ENCODE peak calls at places on chromosomes 3 and 15, in four cellular contexts. V is colonic mucosa; R is pancreas; Z is stimulated activated CD8-positive, alpha-beta memory T cell treated with anti-CD3 and anti-CD28 coated beads, Interleukin-15, amount 100 ng/mL, for 4 hours. W is an unnamed sample.

GRCh38 chr15:28100516-28101195 is 1.5 kb upstream of the OCA2 start:
- DNase-seq in Z (no peak), R (no peak), V (no peak), W (no peak)

GRCh38 chr15:70533931-70534742 is 229.2 kb downstream of the UACA start:
- DNase-seq in R (no peak), V (peak), Z (no peak), W (no peak)

GRCh38 chr15:63288778-63289378 is 11.5 kb downstream of the APH1B start:
- DNase-seq in Z (no peak), V (no peak), R (no peak), W (no peak)

GRCh38 chr3:170622369-170623159 is 36.7 kb upstream of the SLC7A14 start:
- DNase-seq in V (peak), R (no peak), Z (no peak), W (no peak)

GRCh38 chr3:174072675-174073074 is 675.1 kb downstream of the NLGN1 start:
- DNase-seq in Z (no peak), R (no peak), V (no peak), W (no peak)

GRCh38 chr3:46065294-46065705 is 38.0 kb upstream of the XCR1 start:
- DNase-seq in V (peak), R (no peak), Z (peak), W (peak)

GRCh38 chr3:77150028-77150427 is 110.1 kb downstream of the ROBO2 start:
- DNase-seq in R (no peak), V (no peak), Z (no peak), W (no peak)

GRCh38 chr3:48238506-48239085 is 2.3 kb upstream of the ZNF589 start:
- DNase-seq in Z (no peak), R (no peak), V (no peak), W (no peak)

GRCh38 chr3:129023909-129024308 is 22.8 kb downstream of the EFCC1 start:
- DNase-seq in Z (no peak), R (no peak), V (no peak), W (no peak)

GRCh38 chr3:129593595-129594339 is 12.7 kb downstream of the PLXND1 start:
- DNase-seq in V (no peak), Z (no peak), R (no peak), W (no peak)

GRCh38 chr3:127720161-127720823 is 47.5 kb downstream of the ABTB1 start:
- DNase-seq in Z (no peak), V (no peak), R (no peak), W (no peak)

GRCh38 chr3:48747703-48748102 is 30.7 kb upstream of the IP6K2 start:
- DNase-seq in R (no peak), Z (no peak), V (no peak), W (no peak)

GRCh38 chr3:63762180-63762579 is 56.9 kb upstream of the C3orf49 start:
- DNase-seq in R (no peak), Z (no peak), V (no peak), W (no peak)

GRCh38 chr3:52522651-52523251 is 10.9 kb downstream of the NT5DC2 start:
- DNase-seq in R (peak), Z (no peak), V (no peak), W (no peak)

GRCh38 chr15:88744548-88745020 is 58.7 kb upstream of the ACAN start:
- DNase-seq in R (no peak), V (no peak), Z (no peak), W (no peak)

GRCh38 chr3:106560451-106560966 is 691.7 kb upstream of the CBLB start:
- DNase-seq in Z (no peak), R (no peak), V (no peak), W (no peak)

W was measured in activated T-helper 1 cell treated with anti-CD3 and anti-CD28 coated beads, Interleukin-2, amount 50 U/mL, for 16 hours.